ENCODE peak calls at places on chromosome 18, in six cellular contexts. One of them, this sample, is unnamed.

GRCh38 chr18:3367491-3368091 is 82.4 kb upstream of the TGIF1 start:
- DNase-seq in SK-N-SH: no peak
- DNase-seq in K562: no peak
- DNase-seq in H1: no peak
- DNase-seq in GM12878: no peak
- DNase-seq in HepG2: no peak
- DNase-seq in this sample: no peak

GRCh38 chr18:32483002-32483401 is 12.3 kb upstream of the GAREM1 start:
- DNase-seq in HepG2: no peak
- DNase-seq in GM12878: no peak
- DNase-seq in H1: no peak
- DNase-seq in K562: no peak
- DNase-seq in SK-N-SH: peak; percentile 26
- DNase-seq in this sample: no peak

GRCh38 chr18:54043484-54044256 is 180.8 kb downstream of the MBD2 start:
- DNase-seq in GM12878: no peak
- DNase-seq in HepG2: no peak
- DNase-seq in SK-N-SH: no peak
- DNase-seq in H1: no peak
- DNase-seq in K562: no peak
- DNase-seq in this sample: no peak

GRCh38 chr18:52222211-52222610 is 117.8 kb upstream of the DCC start:
- DNase-seq in SK-N-SH: no peak
- DNase-seq in HepG2: no peak
- DNase-seq in K562: no peak
- DNase-seq in GM12878: no peak
- DNase-seq in H1: no peak
- DNase-seq in this sample: no peak

GRCh38 chr18:57466307-57466706 is 31.1 kb downstream of the ONECUT2 start:
- DNase-seq in SK-N-SH: no peak
- DNase-seq in GM12878: no peak
- DNase-seq in HepG2: peak; percentile 24
- DNase-seq in H1: no peak
- DNase-seq in K562: no peak
- DNase-seq in this sample: no peak

GRCh38 chr18:6355789-6356589 is 58.7 kb downstream of the L3MBTL4 start:
- DNase-seq in HepG2: no peak
- DNase-seq in K562: no peak
- DNase-seq in H1: no peak
- DNase-seq in SK-N-SH: no peak
- DNase-seq in GM12878: no peak
- DNase-seq in this sample: no peak

GRCh38 chr18:48412339-48412929 is 3.3 kb upstream of the ZBTB7C start:
- DNase-seq in K562: peak; percentile 46
- DNase-seq in SK-N-SH: peak; percentile 66
- DNase-seq in HepG2: peak; percentile 56
- DNase-seq in H1: no peak
- DNase-seq in GM12878: no peak
- DNase-seq in this sample: peak; percentile 42

GRCh38 chr18:902179-902718 is 2.4 kb upstream of the ADCYAP1 start:
- DNase-seq in SK-N-SH: no peak
- DNase-seq in K562: no peak
- DNase-seq in GM12878: no peak
- DNase-seq in HepG2: no peak
- DNase-seq in H1: no peak
- DNase-seq in this sample: no peak

GRCh38 chr18:53796042-53796729 is 428.3 kb downstream of the MBD2 start:
- DNase-seq in K562: no peak
- DNase-seq in HepG2: peak; percentile 1
- DNase-seq in GM12878: no peak
- DNase-seq in SK-N-SH: no peak
- DNase-seq in H1: no peak
- DNase-seq in this sample: peak; percentile 39

GRCh38 chr18:35389095-35389618 is 12.0 kb upstream of the ZNF396 start:
- DNase-seq in H1: no peak
- DNase-seq in GM12878: no peak
- DNase-seq in HepG2: no peak
- DNase-seq in K562: no peak
- DNase-seq in SK-N-SH: no peak
- DNase-seq in this sample: no peak

GRCh38 chr18:61658431-61658830 is 234.4 kb downstream of the RNF152 start:
- DNase-seq in SK-N-SH: no peak
- DNase-seq in H1: no peak
- DNase-seq in K562: no peak
- DNase-seq in GM12878: no peak
- DNase-seq in HepG2: no peak
- DNase-seq in this sample: no peak

GRCh38 chr18:33051397-33051796 is 278.6 kb upstream of the KLHL14 start:
- DNase-seq in K562: no peak
- DNase-seq in HepG2: peak; percentile 12
- DNase-seq in H1: no peak
- DNase-seq in GM12878: no peak
- DNase-seq in SK-N-SH: no peak
- DNase-seq in this sample: no peak

GRCh38 chr18:54888378-54888777 is 60.1 kb downstream of the RAB27B start:
- DNase-seq in H1: no peak
- DNase-seq in K562: no peak
- DNase-seq in GM12878: no peak
- DNase-seq in HepG2: no peak
- DNase-seq in SK-N-SH: no peak
- DNase-seq in this sample: no peak

GRCh38 chr18:62953663-62954062 is 238.3 kb downstream of the PHLPP1 start:
- DNase-seq in K562: no peak
- DNase-seq in GM12878: no peak
- DNase-seq in SK-N-SH: no peak
- DNase-seq in HepG2: no peak
- DNase-seq in H1: no peak
- DNase-seq in this sample: no peak

GRCh38 chr18:11868230-11868629 is 17.0 kb downstream of the CHMP1B start:
- DNase-seq in SK-N-SH: no peak
- DNase-seq in H1: no peak
- DNase-seq in HepG2: no peak
- DNase-seq in K562: no peak
- DNase-seq in GM12878: no peak
- DNase-seq in this sample: no peak

GRCh38 chr18:77133051-77133919 is 702 bp upstream of the MBP start:
- DNase-seq in HepG2: no peak
- DNase-seq in SK-N-SH: no peak
- DNase-seq in GM12878: no peak
- DNase-seq in K562: no peak
- DNase-seq in H1: no peak
- DNase-seq in this sample: peak; percentile 32
- TF ChIP-seq GABPA in HepG2: no peak
- TF ChIP-seq GABPA in SK-N-SH: no peak
- TF ChIP-seq GABPA in GM12878: no peak
- TF ChIP-seq GABPA in K562: no peak
- TF ChIP-seq GABPA in H1: no peak
- TF ChIP-seq GABPA in this sample: no peak

GRCh38 chr18:13039806-13040205 is 48.6 kb downstream of the CEP192 start:
- DNase-seq in H1: no peak
- DNase-seq in GM12878: no peak
- DNase-seq in SK-N-SH: no peak
- DNase-seq in HepG2: no peak
- DNase-seq in K562: no peak
- DNase-seq in this sample: no peak
- TF ChIP-seq POLR2AphosphoS5 in H1: no peak
- TF ChIP-seq POLR2AphosphoS5 in GM12878: no peak
- TF ChIP-seq POLR2AphosphoS5 in SK-N-SH: no peak
- TF ChIP-seq POLR2AphosphoS5 in HepG2: no peak
- TF ChIP-seq POLR2AphosphoS5 in K562: no peak
- TF ChIP-seq POLR2AphosphoS5 in this sample: no peak

GRCh38 chr18:38654966-38655365 is 1089.4 kb upstream of the CELF4 start:
- DNase-seq in GM12878: no peak
- DNase-seq in K562: no peak
- DNase-seq in H1: no peak
- DNase-seq in HepG2: no peak
- DNase-seq in SK-N-SH: no peak
- DNase-seq in this sample: no peak
- TF ChIP-seq GABPA in GM12878: no peak
- TF ChIP-seq GABPA in K562: no peak
- TF ChIP-seq GABPA in H1: no peak
- TF ChIP-seq GABPA in HepG2: no peak
- TF ChIP-seq GABPA in SK-N-SH: no peak
- TF ChIP-seq GABPA in this sample: no peak

GRCh38 chr18:10739152-10739551 is 213.3 kb downstream of the NAPG start:
- DNase-seq in SK-N-SH: no peak
- DNase-seq in GM12878: no peak
- DNase-seq in H1: no peak
- DNase-seq in HepG2: no peak
- DNase-seq in K562: no peak
- DNase-seq in this sample: no peak
- TF ChIP-seq POLR2AphosphoS5 in SK-N-SH: no peak
- TF ChIP-seq POLR2AphosphoS5 in GM12878: no peak
- TF ChIP-seq POLR2AphosphoS5 in H1: no peak
- TF ChIP-seq POLR2AphosphoS5 in HepG2: no peak
- TF ChIP-seq POLR2AphosphoS5 in K562: no peak
- TF ChIP-seq POLR2AphosphoS5 in this sample: no peak